ENCODE peak calls at places on chromosomes 12 and 14, in ten cellular contexts. One of them, this sample, is unnamed.

GRCh38 chr14:98204139-98204538 is 1067.9 kb downstream of the BCL11B start:
- DNase-seq in midbrain: no peak
- DNase-seq in HTR-8/SVneo: no peak
- DNase-seq in small intestine: no peak
- DNase-seq in B cell: no peak
- DNase-seq in astrocyte of the spinal cord: no peak
- DNase-seq in AG08395: no peak
- DNase-seq in iPS-NIHi11: no peak
- DNase-seq in stimulated activated CD8-positive, alpha-beta memory T cell treated with anti-CD3 and anti-CD28 coated beads, Interleukin-15, amount 100 ng/mL, for 4 hours: no peak
- DNase-seq in lung microvascular endothelial cell: no peak
- DNase-seq in this sample: no peak

GRCh38 chr14:69955855-69956567 is 76.8 kb downstream of the SMOC1 start:
- DNase-seq in midbrain: no peak
- DNase-seq in HTR-8/SVneo: no peak
- DNase-seq in small intestine: no peak
- DNase-seq in B cell: no peak
- DNase-seq in astrocyte of the spinal cord: no peak
- DNase-seq in AG08395: no peak
- DNase-seq in iPS-NIHi11: no peak
- DNase-seq in stimulated activated CD8-positive, alpha-beta memory T cell treated with anti-CD3 and anti-CD28 coated beads, Interleukin-15, amount 100 ng/mL, for 4 hours: no peak
- DNase-seq in lung microvascular endothelial cell: no peak
- DNase-seq in this sample: no peak

GRCh38 chr12:2944401-2945047 is 14.7 kb upstream of the TEAD4 start:
- DNase-seq in midbrain: peak
- DNase-seq in HTR-8/SVneo: peak
- DNase-seq in small intestine: peak
- DNase-seq in B cell: peak
- DNase-seq in astrocyte of the spinal cord: peak
- DNase-seq in AG08395: peak
- DNase-seq in iPS-NIHi11: peak
- DNase-seq in stimulated activated CD8-positive, alpha-beta memory T cell treated with anti-CD3 and anti-CD28 coated beads, Interleukin-15, amount 100 ng/mL, for 4 hours: no peak
- DNase-seq in lung microvascular endothelial cell: peak
- DNase-seq in this sample: peak

GRCh38 chr14:66752109-66752508 is 244.2 kb downstream of the GPHN start:
- DNase-seq in midbrain: no peak
- DNase-seq in HTR-8/SVneo: no peak
- DNase-seq in small intestine: no peak
- DNase-seq in B cell: no peak
- DNase-seq in astrocyte of the spinal cord: no peak
- DNase-seq in AG08395: no peak
- DNase-seq in iPS-NIHi11: no peak
- DNase-seq in stimulated activated CD8-positive, alpha-beta memory T cell treated with anti-CD3 and anti-CD28 coated beads, Interleukin-15, amount 100 ng/mL, for 4 hours: no peak
- DNase-seq in lung microvascular endothelial cell: no peak
- DNase-seq in this sample: no peak

GRCh38 chr12:56358836-56359532 is 923 bp downstream of the STAT2 start:
- DNase-seq in midbrain: peak
- DNase-seq in HTR-8/SVneo: peak
- DNase-seq in small intestine: no peak
- DNase-seq in B cell: no peak
- DNase-seq in astrocyte of the spinal cord: peak
- DNase-seq in AG08395: peak
- DNase-seq in iPS-NIHi11: no peak
- DNase-seq in stimulated activated CD8-positive, alpha-beta memory T cell treated with anti-CD3 and anti-CD28 coated beads, Interleukin-15, amount 100 ng/mL, for 4 hours: no peak
- DNase-seq in lung microvascular endothelial cell: peak
- DNase-seq in this sample: no peak

GRCh38 chr12:79710707-79711483 is 20.1 kb upstream of the PAWR start:
- DNase-seq in midbrain: no peak
- DNase-seq in HTR-8/SVneo: no peak
- DNase-seq in small intestine: no peak
- DNase-seq in B cell: no peak
- DNase-seq in astrocyte of the spinal cord: no peak
- DNase-seq in AG08395: no peak
- DNase-seq in iPS-NIHi11: no peak
- DNase-seq in stimulated activated CD8-positive, alpha-beta memory T cell treated with anti-CD3 and anti-CD28 coated beads, Interleukin-15, amount 100 ng/mL, for 4 hours: no peak
- DNase-seq in lung microvascular endothelial cell: no peak
- DNase-seq in this sample: no peak

GRCh38 chr14:103073367-103073875 is 10.6 kb upstream of the LBHD2 start:
- DNase-seq in midbrain: no peak
- DNase-seq in HTR-8/SVneo: no peak
- DNase-seq in small intestine: no peak
- DNase-seq in B cell: no peak
- DNase-seq in astrocyte of the spinal cord: no peak
- DNase-seq in AG08395: no peak
- DNase-seq in iPS-NIHi11: no peak
- DNase-seq in stimulated activated CD8-positive, alpha-beta memory T cell treated with anti-CD3 and anti-CD28 coated beads, Interleukin-15, amount 100 ng/mL, for 4 hours: no peak
- DNase-seq in lung microvascular endothelial cell: no peak
- DNase-seq in this sample: no peak

GRCh38 chr12:49936895-49937294 is 13.6 kb upstream of the AQP2 start:
- DNase-seq in midbrain: no peak
- DNase-seq in HTR-8/SVneo: no peak
- DNase-seq in small intestine: no peak
- DNase-seq in B cell: no peak
- DNase-seq in astrocyte of the spinal cord: no peak
- DNase-seq in AG08395: no peak
- DNase-seq in iPS-NIHi11: no peak
- DNase-seq in stimulated activated CD8-positive, alpha-beta memory T cell treated with anti-CD3 and anti-CD28 coated beads, Interleukin-15, amount 100 ng/mL, for 4 hours: no peak
- DNase-seq in lung microvascular endothelial cell: no peak
- DNase-seq in this sample: no peak

GRCh38 chr12:92696240-92696639 is 6.5 kb upstream of the PLEKHG7 start:
- DNase-seq in midbrain: no peak
- DNase-seq in HTR-8/SVneo: no peak
- DNase-seq in small intestine: peak
- DNase-seq in B cell: no peak
- DNase-seq in astrocyte of the spinal cord: peak
- DNase-seq in AG08395: peak
- DNase-seq in iPS-NIHi11: no peak
- DNase-seq in stimulated activated CD8-positive, alpha-beta memory T cell treated with anti-CD3 and anti-CD28 coated beads, Interleukin-15, amount 100 ng/mL, for 4 hours: no peak
- DNase-seq in lung microvascular endothelial cell: peak
- DNase-seq in this sample: no peak

GRCh38 chr12:43662736-43663135 is 95.9 kb downstream of the PUS7L start:
- DNase-seq in midbrain: no peak
- DNase-seq in HTR-8/SVneo: no peak
- DNase-seq in small intestine: no peak
- DNase-seq in B cell: no peak
- DNase-seq in astrocyte of the spinal cord: no peak
- DNase-seq in AG08395: no peak
- DNase-seq in iPS-NIHi11: no peak
- DNase-seq in stimulated activated CD8-positive, alpha-beta memory T cell treated with anti-CD3 and anti-CD28 coated beads, Interleukin-15, amount 100 ng/mL, for 4 hours: no peak
- DNase-seq in lung microvascular endothelial cell: no peak
- DNase-seq in this sample: no peak

GRCh38 chr12:71764587-71765321 is 10.1 kb downstream of the RAB21 start:
- DNase-seq in midbrain: no peak
- DNase-seq in HTR-8/SVneo: no peak
- DNase-seq in small intestine: no peak
- DNase-seq in B cell: no peak
- DNase-seq in astrocyte of the spinal cord: no peak
- DNase-seq in AG08395: no peak
- DNase-seq in iPS-NIHi11: no peak
- DNase-seq in stimulated activated CD8-positive, alpha-beta memory T cell treated with anti-CD3 and anti-CD28 coated beads, Interleukin-15, amount 100 ng/mL, for 4 hours: no peak
- DNase-seq in lung microvascular endothelial cell: no peak
- DNase-seq in this sample: no peak

GRCh38 chr12:52703878-52704277 is 554 bp upstream of the KRT77 start:
- DNase-seq in midbrain: no peak
- DNase-seq in HTR-8/SVneo: no peak
- DNase-seq in small intestine: no peak
- DNase-seq in B cell: no peak
- DNase-seq in astrocyte of the spinal cord: no peak
- DNase-seq in AG08395: no peak
- DNase-seq in iPS-NIHi11: no peak
- DNase-seq in stimulated activated CD8-positive, alpha-beta memory T cell treated with anti-CD3 and anti-CD28 coated beads, Interleukin-15, amount 100 ng/mL, for 4 hours: no peak
- DNase-seq in lung microvascular endothelial cell: no peak
- DNase-seq in this sample: no peak

GRCh38 chr12:98696036-98696646 is 51.1 kb downstream of the APAF1 start:
- DNase-seq in midbrain: no peak
- DNase-seq in HTR-8/SVneo: no peak
- DNase-seq in small intestine: no peak
- DNase-seq in B cell: no peak
- DNase-seq in astrocyte of the spinal cord: no peak
- DNase-seq in AG08395: no peak
- DNase-seq in iPS-NIHi11: peak
- DNase-seq in stimulated activated CD8-positive, alpha-beta memory T cell treated with anti-CD3 and anti-CD28 coated beads, Interleukin-15, amount 100 ng/mL, for 4 hours: no peak
- DNase-seq in lung microvascular endothelial cell: no peak
- DNase-seq in this sample: no peak

GRCh38 chr14:91872517-91873470 is 5.5 kb upstream of the TC2N start:
- DNase-seq in midbrain: no peak
- DNase-seq in HTR-8/SVneo: no peak
- DNase-seq in small intestine: peak
- DNase-seq in B cell: peak
- DNase-seq in astrocyte of the spinal cord: peak
- DNase-seq in AG08395: peak
- DNase-seq in iPS-NIHi11: peak
- DNase-seq in stimulated activated CD8-positive, alpha-beta memory T cell treated with anti-CD3 and anti-CD28 coated beads, Interleukin-15, amount 100 ng/mL, for 4 hours: no peak
- DNase-seq in lung microvascular endothelial cell: peak
- DNase-seq in this sample: no peak